ENCODE peak calls at places on chromosomes 13 and 19, in four cellular contexts. Y is H9, O is IMR-90, Q is mesenchymal stem cell. N is an unnamed sample.

GRCh38 chr19:8322638-8322997 is 1.3 kb downstream of the RPS28 start:
- DNase-seq in Y (no peak), O (no peak), Q (no peak), N (no peak)

GRCh38 chr19:35041548-35042055 is at the start of gene HPN:
- DNase-seq in O (no peak), Q (no peak), Y (peak), N (peak)

GRCh38 chr13:48600374-48601364 is 53.1 kb upstream of the CYSLTR2 start:
- DNase-seq in Y (no peak), Q (peak), O (peak), N (peak)

GRCh38 chr19:34148672-34149185 is 23.6 kb upstream of the LSM14A start:
- DNase-seq in Y (no peak), Q (no peak), O (no peak), N (no peak)

GRCh38 chr13:94707400-94708021 is 4.8 kb downstream of the SOX21 start:
- DNase-seq in Y (peak), Q (no peak), O (no peak), N (peak)

GRCh38 chr19:29098863-29099481 is 114.0 kb downstream of the UQCRFS1 start:
- DNase-seq in Y (no peak), Q (no peak), O (peak), N (no peak)

GRCh38 chr19:590396-590745 is 690 bp downstream of the HCN2 start:
- DNase-seq in Y (no peak), O (peak), Q (no peak), N (no peak)

GRCh38 chr19:36547001-36547732 is 19.1 kb upstream of the ZNF260 start:
- DNase-seq in Y (no peak), O (peak), Q (peak), N (peak)

GRCh38 chr13:27168086-27168485 is 3.5 kb downstream of the USP12 start:
- DNase-seq in Q (no peak), O (no peak), Y (no peak), N (no peak)

GRCh38 chr19:40663712-40664692 is 26.4 kb downstream of the NUMBL start:
- DNase-seq in Q (peak), O (peak), Y (no peak), N (peak)

GRCh38 chr19:4403005-4403761 is 743 bp downstream of the CHAF1A start:
- DNase-seq in Y (peak), Q (peak), O (no peak), N (peak)

GRCh38 chr13:73608157-73608516 is 526.1 kb downstream of the KLF12 start:
- DNase-seq in Q (no peak), Y (no peak), O (no peak), N (no peak)

GRCh38 chr19:13621413-13621812 is 115.1 kb upstream of the CACNA1A start:
- DNase-seq in Q (peak), O (peak), Y (peak), N (peak)

GRCh38 chr13:46295531-46296464 is 84.1 kb downstream of the LRRC63 start:
- DNase-seq in Q (peak), Y (no peak), O (peak), N (no peak)

GRCh38 chr19:4061683-4062575 is 4.8 kb downstream of the ZBTB7A start:
- DNase-seq in O (no peak), Q (no peak), Y (peak), N (no peak)

GRCh38 chr19:36488118-36488815 is 1.1 kb downstream of the ZNF566 start:
- DNase-seq in O (peak), Q (peak), Y (no peak), N (no peak)

GRCh38 chr19:1068111-1069001 is 1.4 kb downstream of the ARHGAP45 start:
- DNase-seq in Y (no peak), Q (no peak), O (no peak), N (no peak)

GRCh38 chr13:46341112-46341711 is 45.8 kb downstream of the RUBCNL start:
- DNase-seq in Y (no peak), Q (peak), O (peak), N (no peak)

GRCh38 chr19:7366701-7367420 is 18.1 kb downstream of the ARHGEF18 start:
- DNase-seq in O (peak), Y (no peak), Q (peak), N (peak)

GRCh38 chr13:43346427-43346826 is 323.0 kb downstream of the DNAJC15 start:
- DNase-seq in Q (peak), Y (no peak), O (no peak), N (peak)

GRCh38 chr19:37691881-37692504 is 27.6 kb downstream of the ZNF607 start:
- DNase-seq in O (peak), Q (peak), Y (peak), N (peak)

GRCh38 chr13:28489536-28489935 is 5.4 kb downstream of the FLT1 start:
- DNase-seq in Q (peak), Y (no peak), O (peak), N (peak)

GRCh38 chr13:106284358-106284757 is 251.1 kb downstream of the EFNB2 start:
- DNase-seq in O (peak), Y (no peak), Q (peak), N (no peak)

GRCh38 chr19:54937926-54938325 is 9.4 kb downstream of the NLRP7 start:
- DNase-seq in Q (no peak), Y (no peak), O (no peak), N (no peak)

GRCh38 chr19:34188388-34188787 is 16.1 kb downstream of the LSM14A start:
- DNase-seq in Q (peak), Y (no peak), O (no peak), N (no peak)

GRCh38 chr19:40687525-40688016 is 2.9 kb downstream of the NUMBL start:
- DNase-seq in Q (no peak), O (peak), Y (no peak), N (no peak)

GRCh38 chr19:18282021-18282787 is 782 bp upstream of the JUND start:
- DNase-seq in Y (no peak), O (no peak), Q (no peak), N (peak)

GRCh38 chr13:79455331-79455730 is 25.6 kb upstream of the NDFIP2 start:
- DNase-seq in Q (no peak), O (peak), Y (peak), N (peak)

GRCh38 chr13:108993346-108993745 is 363.9 kb downstream of the MYO16 start:
- DNase-seq in Y (no peak), Q (peak), O (peak), N (no peak)

GRCh38 chr13:67416047-67416925 is 186.2 kb upstream of the PCDH9 start:
- DNase-seq in Q (peak), Y (peak), O (peak), N (peak)

GRCh38 chr13:19597523-19597922 is 35.9 kb upstream of the MPHOSPH8 start:
- DNase-seq in Q (peak), O (peak), Y (no peak), N (no peak)

GRCh38 chr19:29287061-29287460 is 74.1 kb upstream of the UQCRFS1 start:
- DNase-seq in Y (no peak), Q (no peak), O (no peak), N (no peak)

GRCh38 chr19:7916137-7916907 is 1.7 kb downstream of the TGFBR3L start:
- DNase-seq in O (no peak), Y (peak), Q (peak), N (peak)

GRCh38 chr19:28632357-28633076 is 580.4 kb downstream of the UQCRFS1 start:
- DNase-seq in Y (no peak), O (no peak), Q (no peak), N (no peak)

GRCh38 chr13:36190771-36191170 is 23.6 kb downstream of the SOHLH2 start:
- DNase-seq in Y (no peak), O (no peak), Q (no peak), N (peak)

GRCh38 chr19:40974633-40975037 is 16.4 kb upstream of the CYP2B6 start:
- DNase-seq in O (peak), Q (peak), Y (peak), N (peak)

GRCh38 chr13:54574791-54575190 is 1546.2 kb downstream of the OLFM4 start:
- DNase-seq in Y (no peak), O (no peak), Q (peak), N (no peak)
- H3K4me2 ChIP-seq in Y (no peak), O (no peak), Q (no peak), N (no peak)

GRCh38 chr19:50232600-50232999 is 29.2 kb downstream of the MYH14 start:
- DNase-seq in Q (no peak), O (no peak), Y (no peak), N (no peak)

GRCh38 chr19:50239916-50240585 is 36.6 kb downstream of the MYH14 start:
- DNase-seq in Y (no peak), Q (no peak), O (no peak), N (no peak)

GRCh38 chr19:50233308-50233910 is 30.0 kb downstream of the MYH14 start:
- DNase-seq in O (no peak), Y (no peak), Q (no peak), N (no peak)

GRCh38 chr19:50242586-50242985 is 39.2 kb downstream of the MYH14 start:
- DNase-seq in Q (no peak), Y (no peak), O (no peak), N (no peak)

DNA sequence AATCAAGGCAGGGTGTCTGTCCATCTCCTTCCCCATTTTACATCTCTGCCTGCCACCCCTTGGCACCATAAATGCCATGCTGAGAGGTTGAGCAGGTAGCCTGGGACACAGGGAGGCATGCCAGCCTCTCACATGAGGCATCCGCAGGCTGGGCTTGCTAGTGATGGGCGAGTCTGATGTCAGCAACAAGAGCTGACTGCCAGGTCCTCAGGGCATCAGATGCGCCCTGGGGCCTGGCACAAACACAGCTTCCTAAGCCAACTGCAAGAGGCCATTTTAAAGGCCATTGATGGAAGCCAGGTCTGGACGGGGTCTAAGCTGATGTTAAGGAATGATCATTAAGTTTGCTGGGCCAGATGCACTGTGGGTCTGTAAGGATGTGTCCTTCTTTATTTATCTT is 34.6 kb downstream of the MYH14 start:
- DNase-seq in O (no peak), Q (no peak), Y (no peak), N (no peak)
- H4K8ac ChIP-seq in O (no peak), Q (no peak), Y (no peak), N (no peak)

DNA sequence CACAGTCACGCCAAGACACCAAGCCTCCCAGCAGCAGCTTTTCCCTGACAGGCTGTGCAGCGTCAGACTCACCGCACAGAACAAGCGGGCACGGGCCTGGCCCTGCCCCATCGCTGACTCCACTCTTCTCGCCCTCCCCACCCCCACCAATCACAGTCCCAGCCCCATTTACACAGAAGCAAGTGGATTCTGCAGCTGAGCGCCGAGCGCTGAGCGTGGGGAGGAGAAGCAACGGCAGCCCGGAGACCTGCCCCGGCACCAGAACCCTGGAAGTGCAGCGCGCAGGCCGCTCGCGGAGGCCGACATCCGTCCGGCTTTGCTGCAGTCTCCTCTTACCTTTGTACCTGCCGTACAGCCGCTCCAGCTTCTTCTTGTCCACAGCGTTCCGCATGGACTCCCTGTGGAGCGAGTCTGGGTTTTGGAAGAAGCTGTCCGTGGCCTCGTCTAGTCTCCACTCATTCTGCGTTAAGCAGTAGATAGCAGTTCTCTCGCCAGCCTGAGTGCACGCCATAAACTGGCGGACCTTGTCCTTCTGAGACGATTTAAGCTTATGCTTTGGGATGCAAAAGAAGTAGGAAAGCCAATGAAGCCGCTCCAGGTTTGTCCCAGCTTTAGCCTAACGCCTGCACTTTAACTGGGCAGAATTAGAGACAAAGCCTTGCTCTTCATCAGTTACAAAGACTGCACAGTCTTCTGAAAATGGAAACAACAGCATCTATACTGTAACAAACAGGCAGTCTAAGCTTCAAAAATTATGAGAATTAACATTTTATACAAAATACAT is 6.8 kb downstream of the DCUN1D2 start:
- DNase-seq in Y (no peak), Q (no peak), O (no peak), N (no peak)
- H3K27ac ChIP-seq in Y (no peak), Q (no peak), O (no peak), N (no peak)

GRCh38 chr13:75547917-75548316 is 1.7 kb upstream of the UCHL3 start:
- DNase-seq in O (peak), Q (no peak), Y (no peak), N (no peak)

GRCh38 chr13:75544681-75545333 is 4.8 kb upstream of the UCHL3 start:
- DNase-seq in Q (peak), Y (no peak), O (peak), N (no peak)

GRCh38 chr13:75550159-75550567 is 572 bp downstream of the UCHL3 start:
- DNase-seq in O (peak), Y (no peak), Q (peak), N (peak)

GRCh38 chr13:75554981-75555380 is 5.4 kb downstream of the UCHL3 start:
- DNase-seq in Q (no peak), O (peak), Y (no peak), N (no peak)

GRCh38 chr13:75549262-75550158 is at the start of gene UCHL3:
- DNase-seq in Y (peak), O (peak), Q (peak), N (peak)
- H3K4me2 ChIP-seq in Y (peak), O (peak), Q (peak), N (peak)

GRCh38 chr19:46603195-46603637 is 2.1 kb downstream of the CALM3 start:
- DNase-seq in Y (no peak), O (no peak), Q (no peak), N (peak)

GRCh38 chr19:46599716-46600392 is 1.3 kb upstream of the CALM3 start:
- DNase-seq in Q (no peak), O (no peak), Y (peak), N (peak)

GRCh38 chr19:46602392-46603194 is 1.5 kb downstream of the CALM3 start:
- DNase-seq in Y (no peak), Q (no peak), O (no peak), N (no peak)

GRCh38 chr19:46600393-46601317 is 475 bp upstream of the CALM3 start:
- DNase-seq in O (peak), Y (peak), Q (peak), N (peak)

GRCh38 chr19:46601318-46602224 is at the start of gene CALM3:
- DNase-seq in Q (no peak), Y (no peak), O (no peak), N (no peak)
- H4K8ac ChIP-seq in Q (peak), Y (no peak), O (peak), N (peak)

GRCh38 chr19:32717496-32717895 is 2.1 kb upstream of the TDRD12 start:
- DNase-seq in Q (no peak), Y (no peak), O (no peak), N (no peak)
- H3K27ac ChIP-seq in Q (no peak), Y (no peak), O (no peak), N (no peak)

DNA sequence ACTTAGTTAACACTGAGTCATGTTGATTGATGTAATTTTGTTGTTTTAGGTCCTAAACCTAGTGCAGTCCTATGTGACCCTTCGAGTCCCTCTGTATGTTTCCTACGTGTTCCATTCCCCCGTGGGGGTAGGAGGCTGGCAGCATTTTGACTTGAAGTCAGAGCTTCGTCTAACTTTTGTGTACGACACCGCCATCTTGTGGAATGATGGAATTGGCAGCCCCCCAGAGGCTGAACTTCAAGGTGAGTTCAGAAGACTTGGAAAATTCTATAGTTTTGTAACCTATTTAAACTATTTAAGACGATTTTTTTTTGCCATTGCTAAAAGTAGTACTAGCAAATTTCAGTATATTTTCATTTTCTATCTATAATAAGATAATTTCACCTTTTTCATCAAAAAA is 117.9 kb downstream of the STOML3 start:
- DNase-seq in Y (peak), O (peak), Q (peak), N (peak)
- H3K4me2 ChIP-seq in Y (no peak), O (peak), Q (peak), N (no peak)

DNA sequence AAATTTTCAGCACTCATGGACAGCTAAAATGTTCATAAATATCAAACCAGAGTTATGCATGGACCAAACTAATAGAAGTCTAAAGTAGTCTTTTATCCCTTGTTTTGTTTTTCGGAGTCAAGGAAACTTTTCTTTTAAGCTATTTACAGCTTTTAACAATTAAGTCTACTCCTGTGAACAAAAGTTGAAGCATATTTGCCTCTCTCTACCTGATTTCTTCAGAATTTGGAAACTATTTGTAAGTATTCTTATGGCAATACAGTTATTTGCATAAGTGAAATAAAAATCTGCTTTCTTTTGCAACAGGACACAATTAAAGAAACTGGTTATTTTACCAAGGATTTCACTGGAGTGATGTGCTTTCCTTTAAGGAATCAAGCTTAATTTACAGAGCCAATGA is 47.1 kb upstream of the ANKRD10 start:
- DNase-seq in Q (no peak), O (no peak), Y (no peak), N (peak)
- H4K8ac ChIP-seq in Q (no peak), O (no peak), Y (no peak), N (no peak)

DNA sequence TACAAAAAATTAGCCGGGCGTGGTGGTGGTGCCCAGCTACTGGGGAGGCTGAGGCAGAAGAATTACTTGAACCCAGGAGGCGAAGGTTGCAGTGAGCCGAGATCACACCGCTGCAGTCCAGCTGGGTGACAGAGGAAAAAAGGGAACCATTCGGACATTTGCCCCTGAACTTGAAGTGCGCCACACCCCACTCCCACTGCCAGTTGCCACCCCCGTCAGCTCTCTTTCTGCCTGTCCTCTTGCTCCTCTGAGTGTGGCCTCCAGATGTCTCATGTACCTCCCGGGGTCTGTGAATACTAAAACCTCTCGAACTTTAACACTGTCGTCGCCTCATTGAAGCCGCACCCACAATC is 4.0 kb downstream of the FPR3 start:
- DNase-seq in Q (no peak), Y (no peak), O (no peak), N (no peak)
- H3K27ac ChIP-seq in Q (no peak), Y (no peak), O (no peak), N (no peak)

DNA sequence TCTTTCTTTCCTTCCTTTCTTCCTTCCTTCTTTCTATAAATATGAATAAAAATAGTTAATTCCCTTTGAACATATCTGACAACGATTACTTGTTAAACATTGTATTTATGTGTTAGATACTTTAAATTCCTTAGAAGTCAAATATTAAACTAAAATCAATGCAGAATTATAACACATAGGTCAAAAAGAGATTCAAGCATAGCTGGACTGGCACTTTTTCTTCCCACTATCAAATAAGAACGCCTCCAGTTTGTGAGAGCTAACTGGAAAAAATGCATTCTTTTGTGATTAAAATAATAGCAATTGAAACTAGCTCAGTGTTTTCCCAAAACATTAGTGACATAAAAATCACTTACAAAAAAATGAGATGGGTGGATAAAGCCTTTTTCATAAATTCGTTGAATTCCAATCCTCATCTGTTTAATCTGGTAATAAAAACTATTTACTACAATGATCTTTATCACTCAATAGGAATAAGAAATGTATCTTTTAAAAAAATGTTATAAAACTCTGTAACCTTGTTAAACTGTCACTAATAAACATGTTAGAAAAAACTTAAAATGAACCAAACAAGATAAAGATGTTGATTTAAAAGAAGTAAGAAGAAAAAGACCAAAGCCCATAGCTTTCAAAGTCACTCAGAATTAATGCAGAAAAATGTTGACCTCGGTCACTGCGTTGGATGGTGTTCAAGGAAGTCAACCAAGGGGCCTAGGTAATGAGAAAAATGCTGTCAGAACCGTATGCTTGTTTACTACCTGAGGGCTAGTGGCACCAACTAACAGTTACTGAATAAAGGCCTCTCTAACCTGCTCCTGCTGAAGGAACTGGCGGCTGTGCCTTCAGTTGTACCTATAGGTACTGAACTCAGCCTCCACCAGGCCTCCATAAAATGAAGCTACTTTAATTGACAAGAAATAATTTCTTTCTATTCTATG is 1039.5 kb upstream of the SLC10A2 start:
- DNase-seq in Q (no peak), Y (no peak), O (no peak), N (no peak)
- H3K4me2 ChIP-seq in Q (no peak), Y (no peak), O (no peak), N (no peak)